ENCODE peak calls at places on chromosomes 7 and 10, in seven cellular contexts. E is cardiac fibroblast, D is right lobe of liver, V is endodermal cell, A is tibial artery, N is cardiac muscle cell, R is HCT116. K is an unnamed sample.

GRCh38 chr7:112492165-112492564 is 11.4 kb downstream of the LSMEM1 start:
- DNase-seq in E (no peak), D (no peak), V (peak; percentile 40), A (no peak), N (no peak), R (no peak), K (no peak)

GRCh38 chr10:108970016-108970415 is 953.3 kb downstream of the XPNPEP1 start:
- DNase-seq in E (no peak), D (no peak), V (peak; percentile 74), A (no peak), N (peak; percentile 2), R (no peak), K (no peak)

GRCh38 chr10:12594448-12594944 is 245.1 kb downstream of the CAMK1D start:
- DNase-seq in E (no peak), D (no peak), V (no peak), A (no peak), N (no peak), R (no peak), K (no peak)

GRCh38 chr7:132904209-132904608 is 177.7 kb downstream of the CHCHD3 start:
- DNase-seq in E (no peak), D (no peak), V (no peak), A (no peak), N (no peak), R (no peak), K (no peak)

GRCh38 chr7:105353752-105354328 is 34.9 kb downstream of the SRPK2 start:
- DNase-seq in E (peak; percentile 76), D (no peak), V (no peak), A (peak; percentile 57), N (no peak), R (no peak), K (peak; percentile 55)

GRCh38 chr7:65938336-65938895 is 43.6 kb downstream of the GUSB start:
- DNase-seq in E (peak; percentile 13), D (no peak), V (no peak), A (no peak), N (no peak), R (no peak), K (no peak)

GRCh38 chr7:121562274-121562673 is 166.2 kb upstream of the FAM3C start:
- DNase-seq in E (peak; percentile 18), D (no peak), V (no peak), A (no peak), N (no peak), R (no peak), K (no peak)

GRCh38 chr7:100219271-100219737 is 445 bp upstream of the PVRIG start:
- DNase-seq in E (no peak), D (no peak), V (no peak), A (no peak), N (no peak), R (no peak), K (no peak)

GRCh38 chr7:152881893-152882292 is 122.3 kb downstream of the ACTR3B start:
- DNase-seq in E (no peak), D (no peak), V (peak; percentile 39), A (no peak), N (no peak), R (no peak), K (no peak)

GRCh38 chr7:74306737-74307469 is 17.7 kb downstream of the CLIP2 start:
- DNase-seq in E (peak; percentile 69), D (peak; percentile 35), V (no peak), A (peak; percentile 45), N (no peak), R (no peak), K (no peak)

GRCh38 chr10:73589538-73590126 is 1.5 kb downstream of the USP54 start:
- DNase-seq in E (peak; percentile 33), D (no peak), V (peak; percentile 44), A (no peak), N (no peak), R (no peak), K (no peak)

GRCh38 chr7:103148131-103148993 is 537 bp downstream of the NAPEPLD start:
- DNase-seq in E (no peak), D (no peak), V (no peak), A (no peak), N (no peak), R (no peak), K (no peak)

GRCh38 chr10:34018811-34019210 is 684.3 kb upstream of the NRP1 start:
- DNase-seq in E (no peak), D (no peak), V (no peak), A (no peak), N (no peak), R (no peak), K (no peak)

GRCh38 chr10:120978589-120979252 is 127.6 kb downstream of the WDR11 start:
- DNase-seq in E (no peak), D (no peak), V (no peak), A (no peak), N (no peak), R (no peak), K (no peak)

GRCh38 chr10:12549297-12549696 is 199.9 kb downstream of the CAMK1D start:
- DNase-seq in E (no peak), D (no peak), V (no peak), A (no peak), N (no peak), R (peak; percentile 3), K (no peak)

GRCh38 chr7:8283968-8284367 is 22.0 kb upstream of the ICA1 start:
- DNase-seq in E (no peak), D (no peak), V (no peak), A (no peak), N (peak; percentile 78), R (no peak), K (no peak)

GRCh38 chr10:132826524-132827422 is 40.8 kb upstream of the NKX6-2 start:
- DNase-seq in E (no peak), D (no peak), V (no peak), A (no peak), N (no peak), R (no peak), K (no peak)

GRCh38 chr10:58651040-58651439 is 138.4 kb downstream of the BICC1 start:
- DNase-seq in E (peak; percentile 85), D (no peak), V (no peak), A (peak; percentile 33), N (no peak), R (no peak), K (peak; percentile 83)

GRCh38 chr10:88386204-88386877 is 196.8 kb downstream of the RNLS start:
- DNase-seq in E (peak; percentile 59), D (no peak), V (no peak), A (no peak), N (no peak), R (no peak), K (no peak)

GRCh38 chr7:104650991-104651680 is 322.7 kb downstream of the LHFPL3 start:
- DNase-seq in E (no peak), D (no peak), V (no peak), A (no peak), N (no peak), R (no peak), K (no peak)

GRCh38 chr7:144827581-144828139 is 8.2 kb downstream of the TPK1 start:
- DNase-seq in E (peak; percentile 93), D (no peak), V (peak; percentile 59), A (no peak), N (peak; percentile 31), R (no peak), K (no peak)

GRCh38 chr10:102242118-102242485 is 790 bp upstream of the PITX3 start:
- DNase-seq in E (no peak), D (no peak), V (no peak), A (no peak), N (no peak), R (no peak), K (no peak)
- H3K4me3 ChIP-seq in E (peak overlapping the region; percentile 74), D (peak overlapping the region; percentile 51), V (peak overlapping the region; percentile 79), A (peak overlapping the region; percentile 64), N (peak overlapping the region; percentile 46), R (peak overlapping the region; percentile 60), K (peak overlapping the region; percentile 68)

DNA sequence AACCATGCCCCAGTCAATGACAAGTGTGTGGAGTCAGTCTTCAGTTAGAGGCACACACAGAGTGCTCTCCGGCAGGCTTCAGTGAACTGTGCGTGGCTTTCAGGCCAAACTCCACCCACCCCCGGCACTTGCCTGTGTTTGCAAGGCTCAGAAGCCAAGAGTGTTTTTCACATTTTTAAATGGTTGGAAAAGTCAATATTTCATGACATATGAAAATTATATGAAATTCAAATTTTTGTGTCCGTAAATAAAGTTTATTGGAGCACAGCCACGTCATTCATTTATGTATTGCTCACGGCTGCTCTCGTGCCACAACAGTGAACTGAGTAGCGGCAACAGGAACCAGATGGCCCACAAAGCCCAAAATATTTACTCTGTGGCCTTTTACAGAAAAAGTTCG is 104.7 kb downstream of the SFMBT2 start:
- DNase-seq in E (no peak), D (no peak), V (no peak), A (no peak), N (no peak), R (no peak), K (no peak)
- H3K4me3 ChIP-seq in E (no peak overlapping the region), D (no peak overlapping the region), V (no peak overlapping the region), A (no peak overlapping the region), N (no peak overlapping the region), R (no peak overlapping the region), K (no peak overlapping the region)

GRCh38 chr10:110305767-110306451 is 1.2 kb upstream of the SMNDC1 start:
- DNase-seq in E (peak; percentile 92), D (no peak), V (peak; percentile 70), A (peak; percentile 40), N (peak; percentile 64), R (peak; percentile 84), K (peak; percentile 83)
- H3K4me3 ChIP-seq in E (no peak overlapping the region), D (no peak overlapping the region), V (no peak overlapping the region), A (peak overlapping the region; percentile 97), N (no peak overlapping the region), R (peak overlapping the region; percentile 88), K (no peak overlapping the region)

DNA sequence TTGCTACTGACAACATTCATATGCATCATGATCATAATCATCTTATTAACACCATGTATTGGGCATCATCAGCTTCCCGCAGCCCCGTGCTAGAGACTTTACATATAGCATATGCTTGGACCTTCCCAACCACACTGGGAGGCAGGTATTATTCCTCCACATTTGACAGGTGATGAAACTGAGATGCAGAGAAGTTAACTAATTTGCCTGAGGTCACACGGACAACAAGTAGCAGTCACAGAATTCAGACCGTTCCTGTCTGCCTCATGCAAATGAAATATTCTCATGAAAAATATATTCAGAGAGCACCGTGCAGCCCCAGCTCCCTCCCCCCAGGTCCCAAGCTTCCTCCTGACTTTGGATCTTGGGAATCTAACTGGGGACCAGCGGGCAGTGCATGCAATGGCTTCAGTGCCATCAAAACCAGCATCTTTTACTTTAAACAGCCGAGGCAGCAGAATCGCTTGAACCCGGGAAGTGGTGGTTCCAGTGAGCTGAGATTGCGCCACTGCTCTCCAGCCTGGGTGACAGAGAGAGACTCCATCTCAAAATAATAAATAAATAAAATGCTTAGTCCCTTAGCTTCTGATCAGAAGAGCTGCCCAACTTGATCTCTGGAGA is 112.2 kb upstream of the GPR26 start:
- DNase-seq in E (no peak), D (no peak), V (peak; percentile 8), A (no peak), N (no peak), R (no peak), K (no peak)
- H3K4me3 ChIP-seq in E (no peak overlapping the region), D (no peak overlapping the region), V (no peak overlapping the region), A (no peak overlapping the region), N (no peak overlapping the region), R (no peak overlapping the region), K (no peak overlapping the region)

GRCh38 chr10:50419091-50419490 is 167.8 kb upstream of the ASAH2 start:
- DNase-seq in E (no peak), D (no peak), V (no peak), A (no peak), N (no peak), R (no peak), K (no peak)
- H3K4me3 ChIP-seq in E (no peak overlapping the region), D (no peak overlapping the region), V (no peak overlapping the region), A (peak overlapping the region; percentile 81), N (no peak overlapping the region), R (peak overlapping the region; percentile 81), K (no peak overlapping the region)

K was measured in skeletal muscle cell.